ENCODE peak calls at places on chromosome X, in four cellular contexts. U, D, W and G are unnamed samples.

GRCh38 chrX:140431521-140431920 is 73.3 kb downstream of the SOX3 start:
- DNase-seq in D (no peak), U (no peak), W (no peak), G (no peak)

GRCh38 chrX:91434351-91435168 is at the start of gene PABPC5:
- DNase-seq in W (peak; percentile 88), U (peak; percentile 88), D (peak; percentile 74), G (peak; percentile 95)

GRCh38 chrX:140672840-140673731 is 36.5 kb upstream of the LINC00632 start:
- DNase-seq in D (no peak), U (no peak), W (no peak), G (peak; percentile 53)

GRCh38 chrX:16222123-16222522 is 54.8 kb downstream of the MAGEB17 start:
- DNase-seq in W (no peak), D (no peak), U (no peak), G (no peak)

GRCh38 chrX:74613350-74614192 is 853 bp downstream of the RLIM start:
- DNase-seq in D (no peak), W (peak; percentile 29), U (no peak), G (peak; percentile 52)

GRCh38 chrX:68719904-68720614 is 72.6 kb downstream of the STARD8 start:
- DNase-seq in W (peak; percentile 17), U (no peak), D (no peak), G (peak; percentile 57)

GRCh38 chrX:9770319-9770718 is 4.7 kb upstream of the GPR143 start:
- DNase-seq in D (no peak), U (no peak), W (no peak), G (peak; percentile 51)

GRCh38 chrX:148572332-148572731 is 71.9 kb downstream of the AFF2 start:
- DNase-seq in D (no peak), W (no peak), U (no peak), G (no peak)

GRCh38 chrX:123648028-123648810 is 84.6 kb downstream of the THOC2 start:
- DNase-seq in U (no peak), W (peak; percentile 71), D (no peak), G (peak; percentile 89)

GRCh38 chrX:41095962-41096955 is 11.0 kb downstream of the USP9X start:
- DNase-seq in D (no peak), W (peak; percentile 28), U (no peak), G (no peak)

GRCh38 chrX:13732246-13733067 is 2.0 kb downstream of the TRAPPC2 start:
- DNase-seq in D (no peak), U (no peak), W (no peak), G (no peak)

GRCh38 chrX:136747003-136747986 is 33.4 kb downstream of the ARHGEF6 start:
- DNase-seq in D (no peak), W (no peak), U (no peak), G (no peak)

GRCh38 chrX:104921606-104922205 is 298.8 kb downstream of the TEX13A start:
- DNase-seq in W (no peak), D (no peak), U (peak; percentile 33), G (peak; percentile 20)

GRCh38 chrX:150035531-150035930 is 97.2 kb upstream of the EOLA2 start:
- DNase-seq in U (no peak), D (no peak), W (no peak), G (no peak)

GRCh38 chrX:77528034-77528433 is 80.8 kb downstream of the FGF16 start:
- DNase-seq in D (no peak), W (no peak), U (no peak), G (peak; percentile 52)

GRCh38 chrX:1601051-1601767 is 9.8 kb downstream of the AKAP17A start:
- DNase-seq in D (no peak), U (no peak), W (no peak), G (no peak)

GRCh38 chrX:140563893-140564292 is 59.0 kb upstream of the SOX3 start:
- DNase-seq in W (no peak), D (no peak), U (no peak), G (no peak)

GRCh38 chrX:12332786-12333347 is 194.6 kb downstream of the FRMPD4 start:
- DNase-seq in W (no peak), U (no peak), D (no peak), G (no peak)

GRCh38 chrX:130990723-130991122 is 67.4 kb upstream of the ARHGAP36 start:
- DNase-seq in W (no peak), U (no peak), D (no peak), G (no peak)

GRCh38 chrX:56784666-56785065 is 55.6 kb downstream of the NBDY start:
- DNase-seq in U (peak; percentile 6), W (no peak), D (no peak), G (no peak)

GRCh38 chrX:22800360-22800759 is 199.4 kb upstream of the DDX53 start:
- DNase-seq in U (peak; percentile 61), W (no peak), D (no peak), G (no peak)

GRCh38 chrX:106177106-106177981 is 9.2 kb downstream of the PWWP3B start:
- DNase-seq in W (peak; percentile 83), D (peak; percentile 73), U (peak; percentile 45), G (peak; percentile 86)

DNA sequence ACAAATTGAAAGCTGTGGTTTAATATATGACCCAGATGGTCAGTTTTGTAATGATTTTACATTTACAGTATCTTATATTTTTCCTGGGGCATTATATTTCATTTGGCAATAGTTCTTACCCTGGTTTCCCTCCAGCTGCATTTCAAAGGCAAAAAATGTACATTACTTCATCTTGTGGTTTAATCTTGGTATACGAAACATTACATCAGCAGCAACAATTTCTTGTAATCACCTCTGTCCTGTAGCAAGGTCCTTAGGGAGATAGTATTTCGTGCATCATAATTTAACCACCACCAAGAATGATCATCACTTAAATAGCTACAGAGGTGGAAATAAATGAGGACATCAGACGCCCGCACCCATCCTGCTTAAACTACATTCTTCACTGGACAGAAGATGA is 48.8 kb downstream of the HS6ST2 start:
- DNase-seq in W (no peak), U (no peak), D (no peak), G (no peak)
- H3K27ac ChIP-seq in W (no peak overlapping the region), U (no peak overlapping the region), D (no peak overlapping the region), G (no peak overlapping the region)

DNA sequence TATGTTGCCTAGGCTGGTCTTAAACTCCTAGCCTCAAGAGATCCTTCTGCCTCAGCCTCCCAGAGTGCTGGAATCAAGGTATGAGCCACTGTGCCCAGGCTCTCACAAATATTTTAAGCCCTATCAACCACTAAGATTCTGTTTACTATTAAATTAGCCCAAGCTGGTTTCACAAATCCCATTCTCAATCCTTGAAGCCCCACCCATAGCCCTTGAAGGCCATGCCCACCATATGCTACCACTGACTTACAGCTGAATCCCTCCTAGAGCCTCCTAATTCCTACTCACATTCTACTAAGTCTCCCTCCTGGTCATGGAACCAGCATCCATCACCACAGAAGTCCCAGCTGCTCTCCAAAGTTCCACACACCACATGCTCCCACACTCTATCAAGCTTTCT is 9.7 kb downstream of the GRIPAP1 start:
- DNase-seq in D (no peak), U (no peak), W (no peak), G (no peak)
- H3K36me3 ChIP-seq in D (peaks cover 81% of the 10 kb centered on the region), U (peaks cover 5% of the 10 kb centered on the region), W (no peaks in the 10 kb centered on the region), G (peaks cover 27% of the 10 kb centered on the region)

GRCh38 chrX:129678881-129679195 is 24.1 kb upstream of the APLN start:
- DNase-seq in D (no peak), U (no peak), W (no peak), G (no peak)
- H3K27ac ChIP-seq in D (peak overlapping the region; percentile 80), U (no peak overlapping the region), W (no peak overlapping the region), G (no peak overlapping the region)

GRCh38 chrX:3598696-3599095 is 114.8 kb downstream of the PRKX start:
- DNase-seq in U (no peak), W (no peak), D (peak; percentile 5), G (no peak)
- H3K36me3 ChIP-seq in U (no peaks in the 10 kb centered on the region), W (no peaks in the 10 kb centered on the region), D (no peaks in the 10 kb centered on the region), G (no peaks in the 10 kb centered on the region)